ENCODE peak calls at places on chromosomes 1 and 21, in seven cellular contexts. Q is body of pancreas, H is GM23338, P is neural progenitor cell, V is brain microvascular endothelial cell, J is RWPE1, W is right atrium auricular region. S is an unnamed sample.

GRCh38 chr1:157151506-157151905 is 13.3 kb upstream of the ETV3 start:
- DNase-seq in J (no peak), V (no peak), Q (no peak), W (no peak), P (no peak), H (no peak), S (no peak)

GRCh38 chr1:92317836-92318493 is 19.1 kb downstream of the RPAP2 start:
- DNase-seq in V (peak), Q (no peak), H (no peak), J (no peak), W (no peak), P (no peak), S (no peak)

GRCh38 chr1:94819945-94820746 is at the start of gene SLC44A3:
- DNase-seq in J (peak), P (peak), W (no peak), Q (peak), V (no peak), H (peak), S (no peak)

GRCh38 chr1:89965203-89965900 is 29.6 kb upstream of the ZNF326 start:
- DNase-seq in H (no peak), J (no peak), V (no peak), P (no peak), W (no peak), Q (no peak), S (no peak)

GRCh38 chr1:112923956-112924349 is 32.0 kb downstream of the SLC16A1 start:
- DNase-seq in Q (no peak), P (no peak), V (no peak), W (no peak), H (peak), J (no peak), S (no peak)

GRCh38 chr1:200625381-200625824 is 4.9 kb upstream of the KIF14 start:
- DNase-seq in J (peak), V (no peak), Q (no peak), P (no peak), H (no peak), W (no peak), S (no peak)

GRCh38 chr1:63987014-63987630 is 213.3 kb downstream of the ROR1 start:
- DNase-seq in P (no peak), H (no peak), Q (no peak), J (no peak), W (no peak), V (peak), S (no peak)

GRCh38 chr1:18748435-18748834 is 111.0 kb downstream of the TAS1R2 start:
- DNase-seq in W (no peak), V (no peak), J (no peak), Q (no peak), P (no peak), H (no peak), S (no peak)

GRCh38 chr1:59271861-59272260 is 25.0 kb upstream of the FGGY start:
- DNase-seq in W (no peak), P (no peak), J (no peak), H (no peak), V (no peak), Q (no peak), S (no peak)

GRCh38 chr1:156992215-156992614 is 53.3 kb downstream of the ARHGEF11 start:
- DNase-seq in V (no peak), P (no peak), H (no peak), Q (no peak), W (no peak), J (no peak), S (no peak)

GRCh38 chr21:41280115-41280919 is 36.3 kb upstream of the FAM3B start:
- DNase-seq in V (no peak), H (no peak), P (no peak), Q (no peak), J (no peak), W (no peak), S (no peak)

GRCh38 chr1:50048791-50049190 is 25.0 kb upstream of the AGBL4 start:
- DNase-seq in W (no peak), J (no peak), Q (no peak), H (peak), V (no peak), P (no peak), S (no peak)

GRCh38 chr1:247331526-247332214 is at the start of gene ZNF496:
- DNase-seq in P (peak), H (peak), V (peak), J (peak), Q (peak), W (peak), S (peak)

GRCh38 chr1:109948285-109948630 is 36.3 kb upstream of the AHCYL1 start:
- DNase-seq in V (no peak), H (no peak), J (no peak), P (no peak), W (no peak), Q (no peak), S (no peak)

GRCh38 chr1:31923905-31924304 is 14.3 kb downstream of the PTP4A2 start:
- DNase-seq in V (no peak), H (no peak), Q (no peak), J (no peak), W (no peak), P (no peak), S (no peak)

GRCh38 chr1:228736844-228737415 is 1.7 kb downstream of the RHOU start:
- DNase-seq in H (no peak), W (no peak), Q (no peak), P (peak), J (no peak), V (no peak), S (no peak)

GRCh38 chr21:36478941-36479340 is 981 bp downstream of the CLDN14 start:
- DNase-seq in H (peak), Q (no peak), P (peak), J (no peak), W (no peak), V (peak), S (no peak)

GRCh38 chr1:88983791-88984552 is 8.5 kb downstream of the KYAT3 start:
- DNase-seq in H (peak), V (peak), P (peak), Q (peak), W (no peak), J (peak), S (no peak)

GRCh38 chr21:38054334-38054733 is 138.1 kb upstream of the KCNJ6 start:
- DNase-seq in J (no peak), P (no peak), Q (no peak), W (no peak), V (no peak), H (no peak), S (no peak)

GRCh38 chr1:198333744-198334143 is 176.9 kb downstream of the NEK7 start:
- DNase-seq in J (peak), Q (no peak), W (no peak), P (no peak), V (no peak), H (no peak), S (no peak)

GRCh38 chr1:163928649-163929048 is 606.9 kb downstream of the NUF2 start:
- DNase-seq in Q (no peak), V (no peak), W (no peak), H (peak), P (no peak), J (no peak), S (no peak)

GRCh38 chr1:151511636-151512215 is 539 bp downstream of the CGN start:
- DNase-seq in W (peak), Q (peak), H (peak), P (peak), J (peak), V (no peak), S (no peak)

GRCh38 chr1:229661897-229662296 is 35.9 kb downstream of the URB2 start:
- DNase-seq in W (no peak), V (no peak), J (no peak), Q (no peak), P (no peak), H (no peak), S (no peak)

GRCh38 chr1:187844313-187844712 is 1015.6 kb downstream of the PLA2G4A start:
- DNase-seq in P (no peak), Q (no peak), V (no peak), W (no peak), J (no peak), H (no peak), S (no peak)

GRCh38 chr1:65063025-65063424 is 85.0 kb upstream of the AK4 start:
- DNase-seq in J (no peak), Q (no peak), H (peak), V (no peak), P (no peak), W (no peak), S (no peak)
- TF ChIP-seq CTCF in J (peak), Q (peak), H (peak), V (no peak), P (peak), W (peak), S (peak)

DNA sequence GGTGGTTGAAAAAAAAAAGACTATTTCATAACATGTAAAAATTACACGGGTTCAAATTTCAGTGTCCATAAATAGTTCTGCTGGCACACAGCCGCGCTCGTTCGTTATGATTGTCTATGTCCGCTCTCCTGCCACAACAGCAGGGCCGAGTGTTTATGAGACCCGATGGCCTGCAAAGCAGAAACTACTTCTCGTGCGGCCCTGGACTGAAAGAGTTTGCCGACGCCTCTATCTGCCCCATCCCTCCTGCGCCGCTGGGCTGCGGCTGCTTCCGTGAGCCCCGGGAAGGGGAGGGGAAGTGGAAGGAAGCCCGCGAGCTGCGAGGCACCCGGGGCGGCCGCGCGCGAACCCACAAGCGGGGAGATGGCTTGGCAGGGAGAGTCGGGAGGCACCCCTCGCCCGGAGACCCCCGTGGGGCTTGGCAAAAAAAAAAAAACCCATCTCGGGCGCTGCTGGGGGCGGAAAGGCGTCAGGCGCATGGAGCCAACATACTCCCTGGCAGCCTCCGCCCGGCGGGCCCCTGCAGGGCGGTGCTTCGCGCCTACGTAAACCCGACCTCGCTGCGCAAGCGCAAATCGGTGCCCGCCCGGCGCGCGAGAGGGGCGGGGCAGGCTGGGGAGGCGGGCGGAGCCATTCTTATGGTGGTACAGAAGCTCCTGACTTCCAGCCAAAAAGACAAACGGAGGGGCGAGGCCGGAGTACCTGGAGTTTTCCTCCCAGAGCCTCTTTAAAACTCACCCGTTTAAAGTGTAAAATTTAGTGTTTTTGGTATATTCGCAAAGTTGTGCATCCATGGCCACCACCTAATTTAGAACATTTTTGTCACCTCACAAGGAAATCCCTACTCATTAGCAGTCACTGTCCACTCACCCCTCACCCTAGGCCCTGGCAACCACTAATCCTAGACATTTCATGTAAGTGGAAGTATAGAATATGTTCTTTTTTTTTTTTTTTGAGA is 8.3 kb downstream of the SLC27A3 start:
- DNase-seq in H (peak), V (peak), J (peak), W (peak), Q (peak), P (peak), S (peak)
- TF ChIP-seq CTCF in H (no peak), V (no peak), J (no peak), W (peak), Q (peak), P (peak), S (peak)

GRCh38 chr1:184499626-184500025 is 112.8 kb downstream of the C1orf21 start:
- DNase-seq in W (no peak), P (peak), J (no peak), H (no peak), V (no peak), Q (no peak), S (no peak)

GRCh38 chr1:184502154-184502553 is 115.3 kb downstream of the C1orf21 start:
- DNase-seq in Q (no peak), J (no peak), V (no peak), P (no peak), H (no peak), W (no peak), S (no peak)

GRCh38 chr1:184493987-184494388 is 107.2 kb downstream of the C1orf21 start:
- DNase-seq in H (no peak), W (no peak), V (no peak), J (no peak), Q (no peak), P (no peak), S (no peak)

GRCh38 chr1:184494929-184495328 is 108.1 kb downstream of the C1orf21 start:
- DNase-seq in H (no peak), W (no peak), P (no peak), V (no peak), Q (no peak), J (no peak), S (no peak)

DNA sequence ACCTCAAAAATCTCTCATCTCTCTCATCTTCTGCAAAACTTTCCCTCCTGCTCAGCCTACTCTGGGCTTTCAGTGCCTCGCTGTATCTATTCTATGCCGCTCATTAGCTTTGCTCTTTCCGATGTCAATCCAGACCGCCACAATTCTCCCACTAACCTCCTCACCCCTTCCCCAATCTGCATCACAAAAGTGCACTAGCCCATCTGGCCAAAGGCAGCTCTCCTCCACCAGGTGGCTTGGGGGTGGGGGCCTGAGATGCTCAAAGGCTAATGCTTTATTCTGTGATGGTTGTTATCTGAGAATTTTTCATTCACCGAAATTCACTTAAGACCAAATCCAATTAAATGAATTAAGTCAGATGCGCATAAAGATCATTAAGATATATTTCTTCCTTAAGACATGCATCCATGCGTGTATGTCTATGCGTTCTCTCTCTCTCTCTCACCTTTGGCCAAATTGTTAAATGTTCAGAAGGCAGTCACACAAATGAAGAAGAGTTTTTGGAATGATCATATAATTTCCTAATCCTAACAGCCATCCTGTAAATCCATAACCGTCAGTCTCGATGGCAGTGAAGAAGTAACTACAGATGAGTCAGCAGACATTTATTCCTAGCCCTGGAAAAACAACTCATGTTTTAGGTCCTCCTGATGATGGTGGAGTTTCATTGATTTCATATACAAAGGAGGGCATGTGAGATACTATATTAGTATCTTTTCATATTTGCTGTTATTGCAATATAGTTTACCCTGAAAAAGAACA is 111.3 kb downstream of the C1orf21 start:
- DNase-seq in W (no peak), V (no peak), H (peak), Q (no peak), P (peak), J (no peak), S (no peak)
- TF ChIP-seq CTCF in W (no peak), V (peak), H (peak), Q (no peak), P (peak), J (no peak), S (no peak)

GRCh38 chr1:164950453-164951052 is 391.6 kb downstream of the PBX1 start:
- DNase-seq in V (no peak), H (no peak), P (no peak), Q (no peak), W (no peak), J (no peak), S (no peak)
- TF ChIP-seq CTCF in V (no peak), H (no peak), P (no peak), Q (no peak), W (no peak), J (no peak), S (no peak)

GRCh38 chr1:216566809-216567208 is 143.6 kb upstream of the USH2A start:
- DNase-seq in V (peak), W (no peak), P (no peak), H (peak), Q (peak), J (no peak), S (no peak)
- TF ChIP-seq CTCF in V (peak), W (no peak), P (peak), H (peak), Q (peak), J (no peak), S (peak)

DNA sequence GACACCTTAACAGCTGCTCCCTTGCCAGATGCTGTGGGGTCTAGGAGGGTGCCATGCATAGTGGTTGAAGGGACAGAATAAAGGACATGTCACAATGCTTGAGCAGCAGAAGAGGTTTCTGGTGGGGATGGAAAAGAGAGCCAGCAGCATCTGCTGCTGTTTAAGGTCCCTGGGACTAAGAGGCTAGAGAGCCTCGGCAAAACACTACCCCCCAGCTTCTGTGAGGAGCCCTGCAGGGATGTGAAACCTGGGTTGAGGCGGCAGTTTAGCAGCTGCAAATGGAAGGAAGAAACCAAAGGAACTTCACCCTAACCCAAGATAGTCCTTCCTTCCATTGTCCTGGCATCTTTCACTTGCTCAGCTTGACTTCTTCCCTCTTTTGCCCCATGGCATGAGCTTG is 39.4 kb downstream of the PLXNA2 start:
- DNase-seq in V (no peak), W (no peak), P (no peak), H (no peak), J (no peak), Q (no peak), S (no peak)
- TF ChIP-seq CTCF in V (peak), W (peak), P (no peak), H (peak), J (no peak), Q (no peak), S (peak)

S was measured in osteocyte.